ENCODE peak calls at places on chromosomes 1 and 21, in six cellular contexts. C is esophagus squamous epithelium; H is epithelial cell of esophagus; Z is activated CD8-positive, alpha-beta T cell treated with anti-CD3 and anti-CD28 coated beads for 36 hours; A is RWPE1; K is astrocyte of the spinal cord. G is an unnamed sample.

GRCh38 chr1:211708006-211708405 is 32.6 kb upstream of the NEK2 start:
- DNase-seq in C (no peak), H (peak), Z (no peak), A (no peak), K (no peak), G (no peak)

GRCh38 chr1:56688522-56689026 is 43.5 kb downstream of the PRKAA2 start:
- DNase-seq in C (no peak), H (peak), Z (no peak), A (peak), K (peak), G (peak)

GRCh38 chr1:209886219-209886536 is 51.8 kb upstream of the SYT14 start:
- DNase-seq in C (no peak), H (no peak), Z (no peak), A (no peak), K (no peak), G (no peak)

GRCh38 chr1:214377886-214378285 is 96.9 kb downstream of the SMYD2 start:
- DNase-seq in C (no peak), H (no peak), Z (no peak), A (no peak), K (peak), G (no peak)

GRCh38 chr1:63523738-63524137 is 413 bp downstream of the EFCAB7 start:
- DNase-seq in C (no peak), H (no peak), Z (no peak), A (peak), K (no peak), G (peak)

GRCh38 chr1:198845851-198846250 is 207.0 kb downstream of the PTPRC start:
- DNase-seq in C (no peak), H (peak), Z (no peak), A (no peak), K (peak), G (no peak)

GRCh38 chr1:213622365-213623087 is 365.2 kb upstream of the PROX1 start:
- DNase-seq in C (no peak), H (no peak), Z (peak), A (no peak), K (no peak), G (peak)

GRCh38 chr1:168469690-168470089 is 74.1 kb downstream of the XCL2 start:
- DNase-seq in C (no peak), H (peak), Z (peak), A (no peak), K (peak), G (no peak)

GRCh38 chr21:46504681-46505080 is 46.0 kb downstream of the DIP2A start:
- DNase-seq in C (no peak), H (no peak), Z (no peak), A (no peak), K (no peak), G (peak)

GRCh38 chr21:35084869-35085268 is 35.8 kb upstream of the RUNX1 start:
- DNase-seq in C (no peak), H (peak), Z (no peak), A (peak), K (peak), G (no peak)

GRCh38 chr1:56202743-56203142 is 376.6 kb downstream of the PLPP3 start:
- DNase-seq in C (no peak), H (peak), Z (no peak), A (no peak), K (no peak), G (no peak)

GRCh38 chr1:91637539-91637994 is 136.9 kb downstream of the CDC7 start:
- DNase-seq in C (no peak), H (no peak), Z (no peak), A (no peak), K (no peak), G (no peak)

GRCh38 chr1:79322511-79323027 is 316.0 kb upstream of the ADGRL4 start:
- DNase-seq in C (no peak), H (peak), Z (no peak), A (no peak), K (no peak), G (no peak)

GRCh38 chr1:165444897-165445370 is at the start of gene RXRG:
- DNase-seq in C (no peak), H (peak), Z (peak), A (no peak), K (peak), G (no peak)

GRCh38 chr1:116990612-116991151 is 10.9 kb upstream of the CD101 start:
- DNase-seq in C (no peak), H (peak), Z (no peak), A (peak), K (peak), G (no peak)

GRCh38 chr1:172400073-172400737 is 20.3 kb upstream of the C1orf105 start:
- DNase-seq in C (no peak), H (no peak), Z (no peak), A (no peak), K (no peak), G (no peak)

GRCh38 chr1:161207173-161207572 is 5.0 kb downstream of the NDUFS2 start:
- DNase-seq in C (no peak), H (no peak), Z (no peak), A (no peak), K (no peak), G (no peak)

GRCh38 chr1:172588296-172589291 is 55.6 kb downstream of the SUCO start:
- DNase-seq in C (no peak), H (peak), Z (peak), A (peak), K (peak), G (no peak)

GRCh38 chr1:2091611-2092604 is 41.7 kb downstream of the PRKCZ start:
- DNase-seq in C (no peak), H (no peak), Z (peak), A (no peak), K (peak), G (no peak)

GRCh38 chr1:107643766-107644165 is 321.2 kb downstream of the VAV3 start:
- DNase-seq in C (no peak), H (no peak), Z (no peak), A (no peak), K (no peak), G (no peak)

GRCh38 chr1:47755368-47755990 is 241.7 kb downstream of the TRABD2B start:
- DNase-seq in C (no peak), H (peak), Z (peak), A (no peak), K (no peak), G (peak)

GRCh38 chr1:12301518-12302237 is 71.8 kb downstream of the VPS13D start:
- DNase-seq in C (no peak), H (no peak), Z (no peak), A (no peak), K (no peak), G (no peak)

GRCh38 chr1:6342031-6342430 is 51.5 kb downstream of the ACOT7 start:
- DNase-seq in C (no peak), H (peak), Z (no peak), A (no peak), K (no peak), G (no peak)

GRCh38 chr21:23686737-23687136 is 1920.5 kb downstream of the MRPL39 start:
- DNase-seq in C (no peak), H (no peak), Z (no peak), A (no peak), K (no peak), G (no peak)

GRCh38 chr1:208132287-208132882 is 111.8 kb downstream of the PLXNA2 start:
- DNase-seq in C (peak), H (peak), Z (peak), A (peak), K (peak), G (peak)

GRCh38 chr1:114833421-114833820 is 21.2 kb upstream of the SYCP1 start:
- DNase-seq in C (no peak), H (peak), Z (no peak), A (no peak), K (no peak), G (no peak)

GRCh38 chr1:181033128-181033798 is 520 bp upstream of the MR1 start:
- DNase-seq in C (no peak), H (peak), Z (peak), A (peak), K (no peak), G (no peak)

GRCh38 chr1:36947384-36947783 is 86.9 kb downstream of the GRIK3 start:
- DNase-seq in C (no peak), H (no peak), Z (no peak), A (no peak), K (no peak), G (no peak)

GRCh38 chr1:29772584-29772983 is 536.3 kb downstream of the PTPRU start:
- DNase-seq in C (no peak), H (no peak), Z (no peak), A (no peak), K (no peak), G (no peak)

GRCh38 chr1:94949681-94950661 is 23.1 kb upstream of the CNN3 start:
- DNase-seq in C (no peak), H (peak), Z (no peak), A (no peak), K (no peak), G (no peak)

GRCh38 chr1:207993477-207994445 is 82.8 kb upstream of the CD34 start:
- DNase-seq in C (no peak), H (peak), Z (no peak), A (no peak), K (no peak), G (no peak)

GRCh38 chr1:100575406-100575805 is 37.5 kb downstream of the GPR88 start:
- DNase-seq in C (no peak), H (no peak), Z (no peak), A (no peak), K (no peak), G (no peak)
- TF ChIP-seq CTCF in C (no peak), H (no peak), Z (no peak), A (no peak), K (no peak), G (no peak)

GRCh38 chr1:25905680-25906643 is at the start of gene STMN1:
- DNase-seq in C (peak), H (peak), Z (peak), A (peak), K (peak), G (peak)
- TF ChIP-seq CTCF in C (no peak), H (no peak), Z (no peak), A (no peak), K (no peak), G (no peak)

DNA sequence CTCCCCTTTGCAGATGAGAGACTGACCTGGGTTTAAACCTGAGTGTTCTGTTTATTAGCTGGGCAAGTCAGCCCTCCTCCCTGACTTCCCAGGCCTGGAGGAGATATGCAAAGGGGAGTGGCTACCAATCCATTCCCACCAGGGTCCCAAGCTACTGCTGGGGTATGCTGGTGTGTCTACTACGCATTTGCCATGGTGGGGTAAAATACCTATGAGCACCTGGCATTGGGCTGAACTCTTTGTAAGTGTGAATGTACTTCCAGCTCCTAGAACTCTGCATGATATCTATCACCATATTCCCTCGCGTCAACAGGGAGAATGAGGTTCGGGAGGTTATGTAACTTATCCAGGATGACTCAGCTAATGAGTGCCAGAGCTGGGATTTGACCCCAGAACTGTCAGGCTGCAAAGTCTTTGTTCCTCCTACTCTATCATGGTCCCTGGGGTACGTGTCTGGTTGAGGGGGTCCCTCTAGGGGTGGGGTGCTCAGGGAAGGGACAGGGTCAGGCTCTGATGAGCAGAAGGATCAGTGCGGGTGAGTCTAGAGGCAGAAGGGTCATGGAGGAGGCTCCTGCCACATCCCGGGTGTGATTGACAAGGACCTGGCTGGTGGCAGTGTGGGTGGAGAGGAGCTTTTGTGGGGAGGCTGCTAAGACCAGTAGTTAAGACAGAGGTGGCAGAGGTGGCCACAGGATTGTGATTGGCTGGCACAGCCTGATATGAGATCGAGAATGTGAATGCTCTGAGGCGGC is 16.7 kb downstream of the AMPD2 start:
- DNase-seq in C (no peak), H (peak), Z (no peak), A (no peak), K (peak), G (no peak)
- TF ChIP-seq CTCF in C (no peak), H (no peak), Z (no peak), A (no peak), K (no peak), G (no peak)

DNA sequence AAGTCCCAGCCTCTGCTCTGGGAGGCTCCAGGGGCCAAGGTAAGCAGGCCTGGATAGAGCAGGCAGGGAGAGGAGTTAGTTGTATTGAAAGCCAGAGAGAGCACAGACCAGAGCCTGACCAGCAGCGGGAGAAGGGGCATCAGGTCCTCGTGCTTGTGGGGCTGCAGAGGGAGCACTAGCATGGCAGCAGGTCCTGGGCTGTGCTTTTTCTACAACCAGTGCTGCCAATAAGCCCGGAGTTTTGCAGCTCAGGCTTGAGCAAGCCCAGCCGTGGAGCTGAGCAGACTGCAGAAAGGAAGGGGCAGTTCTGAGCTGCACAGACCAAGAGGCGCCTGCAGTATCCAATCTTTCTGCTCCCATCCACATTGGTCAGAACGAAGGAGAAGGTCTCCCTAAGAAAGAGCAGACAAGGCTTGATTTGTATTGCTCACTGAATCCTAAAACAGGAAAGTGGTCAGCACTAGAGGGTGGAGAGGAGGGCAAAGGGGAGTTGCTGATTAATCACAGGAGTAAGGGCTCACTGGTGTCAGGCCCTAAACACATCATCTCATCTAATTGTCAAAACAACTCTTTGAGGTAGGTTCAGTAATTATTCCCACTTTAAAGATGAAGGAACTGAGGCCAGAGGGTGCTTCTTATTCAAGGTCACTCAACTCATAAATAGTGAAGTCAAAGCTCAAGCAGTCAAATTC is 2.7 kb downstream of the DENND2D start:
- DNase-seq in C (no peak), H (peak), Z (peak), A (no peak), K (no peak), G (no peak)
- TF ChIP-seq CTCF in C (no peak), H (peak), Z (peak), A (no peak), K (no peak), G (no peak)

GRCh38 chr1:81619156-81619555 is 181.6 kb upstream of the ADGRL2 start:
- DNase-seq in C (no peak), H (no peak), Z (no peak), A (no peak), K (no peak), G (no peak)

GRCh38 chr1:81613803-81614202 is 186.9 kb upstream of the ADGRL2 start:
- DNase-seq in C (no peak), H (no peak), Z (no peak), A (no peak), K (no peak), G (no peak)

GRCh38 chr1:81617308-81618027 is 183.3 kb upstream of the ADGRL2 start:
- DNase-seq in C (no peak), H (peak), Z (no peak), A (no peak), K (no peak), G (no peak)
- TF ChIP-seq CTCF in C (no peak), H (peak), Z (no peak), A (no peak), K (no peak), G (no peak)

G was measured in GM20000.